ENCODE peak calls at places on chromosome 1, in ten cellular contexts. J, V, X, O, W, L, F, Z, D and M are unnamed samples.

GRCh38 chr1:34987018-34987417 is 1.9 kb upstream of the TMEM35B start:
- DNase-seq in J (no peak), V (no peak), X (no peak), O (peak; percentile 40), W (no peak), L (no peak), F (no peak), Z (no peak), D (no peak), M (no peak)

GRCh38 chr1:6303397-6304012 is 42.6 kb upstream of the GPR153 start:
- DNase-seq in J (no peak), V (no peak), X (no peak), O (no peak), W (no peak), L (no peak), F (no peak), Z (no peak), D (no peak), M (no peak)

GRCh38 chr1:13730751-13731482 is 30.9 kb downstream of the PRDM2 start:
- DNase-seq in J (no peak), V (peak; percentile 89), X (no peak), O (peak; percentile 29), W (peak; percentile 54), L (no peak), F (peak; percentile 72), Z (peak; percentile 61), D (no peak), M (no peak)

GRCh38 chr1:184802739-184803492 is 48.3 kb upstream of the EDEM3 start:
- DNase-seq in J (no peak), V (no peak), X (no peak), O (no peak), W (no peak), L (no peak), F (no peak), Z (no peak), D (no peak), M (no peak)

GRCh38 chr1:185739967-185740366 is 5.8 kb downstream of the HMCN1 start:
- DNase-seq in J (no peak), V (no peak), X (no peak), O (no peak), W (no peak), L (no peak), F (no peak), Z (no peak), D (no peak), M (no peak)

GRCh38 chr1:216032977-216033376 is 390.3 kb downstream of the USH2A start:
- DNase-seq in J (no peak), V (no peak), X (no peak), O (peak; percentile 10), W (no peak), L (no peak), F (no peak), Z (no peak), D (no peak), M (no peak)

GRCh38 chr1:171730052-171730451 is 11.8 kb downstream of the VAMP4 start:
- DNase-seq in J (no peak), V (no peak), X (no peak), O (no peak), W (no peak), L (no peak), F (no peak), Z (no peak), D (no peak), M (no peak)

GRCh38 chr1:226827458-226827857 is 43.0 kb upstream of the PSEN2 start:
- DNase-seq in J (no peak), V (no peak), X (no peak), O (peak; percentile 69), W (peak; percentile 81), L (peak; percentile 16), F (no peak), Z (no peak), D (no peak), M (no peak)

GRCh38 chr1:18546026-18546425 is 65.3 kb downstream of the KLHDC7A start:
- DNase-seq in J (no peak), V (no peak), X (no peak), O (no peak), W (no peak), L (no peak), F (no peak), Z (no peak), D (no peak), M (no peak)

GRCh38 chr1:15062479-15063099 is 91.0 kb upstream of the TMEM51 start:
- DNase-seq in J (no peak), V (no peak), X (no peak), O (no peak), W (no peak), L (no peak), F (no peak), Z (no peak), D (no peak), M (no peak)

GRCh38 chr1:68819190-68819829 is 322.4 kb upstream of the DEPDC1 start:
- DNase-seq in J (no peak), V (no peak), X (no peak), O (peak; percentile 7), W (no peak), L (peak; percentile 40), F (peak; percentile 5), Z (no peak), D (no peak), M (peak; percentile 78)

GRCh38 chr1:4924356-4924755 is 269.9 kb downstream of the AJAP1 start:
- DNase-seq in J (no peak), V (no peak), X (no peak), O (no peak), W (no peak), L (no peak), F (no peak), Z (no peak), D (no peak), M (no peak)

GRCh38 chr1:220094016-220094911 is at the start of gene IARS2:
- DNase-seq in J (peak; percentile 88), V (peak; percentile 89), X (peak; percentile 92), O (peak; percentile 98), W (peak; percentile 94), L (peak; percentile 90), F (peak; percentile 79), Z (peak; percentile 87), D (peak; percentile 54), M (peak; percentile 65)

GRCh38 chr1:60527567-60527966 is 454.0 kb upstream of the C1orf87 start:
- DNase-seq in J (no peak), V (no peak), X (no peak), O (no peak), W (no peak), L (no peak), F (no peak), Z (no peak), D (no peak), M (no peak)

GRCh38 chr1:231857609-231858008 is 231.0 kb downstream of the DISC1 start:
- DNase-seq in J (no peak), V (no peak), X (no peak), O (no peak), W (no peak), L (no peak), F (no peak), Z (no peak), D (no peak), M (no peak)

GRCh38 chr1:227774721-227775665 is 39.8 kb downstream of the SNAP47 start:
- DNase-seq in J (no peak), V (no peak), X (no peak), O (peak; percentile 66), W (peak; percentile 34), L (peak; percentile 49), F (no peak), Z (no peak), D (no peak), M (no peak)

GRCh38 chr1:203327684-203328457 is 22.6 kb downstream of the BTG2 start:
- DNase-seq in J (no peak), V (peak; percentile 91), X (no peak), O (peak; percentile 76), W (no peak), L (peak; percentile 69), F (peak; percentile 75), Z (no peak), D (no peak), M (no peak)

GRCh38 chr1:233114860-233115259 is 164.4 kb downstream of the NTPCR start:
- DNase-seq in J (no peak), V (no peak), X (no peak), O (no peak), W (no peak), L (no peak), F (no peak), Z (no peak), D (no peak), M (no peak)

GRCh38 chr1:212526111-212526491 is 82.5 kb upstream of the ATF3 start:
- DNase-seq in J (no peak), V (no peak), X (no peak), O (no peak), W (no peak), L (no peak), F (no peak), Z (no peak), D (no peak), M (no peak)

GRCh38 chr1:53246261-53247134 is 8.2 kb upstream of the MAGOH start:
- DNase-seq in J (no peak), V (no peak), X (no peak), O (peak; percentile 67), W (no peak), L (no peak), F (no peak), Z (no peak), D (no peak), M (no peak)

GRCh38 chr1:73839922-73840321 is 358.1 kb downstream of the LRRIQ3 start:
- DNase-seq in J (no peak), V (no peak), X (no peak), O (no peak), W (no peak), L (peak; percentile 10), F (no peak), Z (no peak), D (no peak), M (no peak)

GRCh38 chr1:231165371-231165770 is 3.5 kb downstream of the TRIM67 start:
- DNase-seq in J (no peak), V (no peak), X (no peak), O (no peak), W (no peak), L (peak; percentile 28), F (peak; percentile 62), Z (no peak), D (no peak), M (no peak)

GRCh38 chr1:86352096-86352495 is 44.0 kb downstream of the ODF2L start:
- DNase-seq in J (no peak), V (no peak), X (no peak), O (peak; percentile 30), W (no peak), L (peak; percentile 40), F (no peak), Z (no peak), D (no peak), M (no peak)

GRCh38 chr1:20551945-20552727 is at the start of gene FAM43B:
- DNase-seq in J (peak; percentile 96), V (no peak), X (peak; percentile 63), O (peak; percentile 66), W (peak; percentile 83), L (peak; percentile 74), F (peak; percentile 88), Z (no peak), D (no peak), M (no peak)

GRCh38 chr1:35605882-35606182 is 32.7 kb downstream of the TFAP2E start:
- DNase-seq in J (no peak), V (no peak), X (no peak), O (peak; percentile 69), W (no peak), L (peak; percentile 27), F (no peak), Z (no peak), D (no peak), M (no peak)

GRCh38 chr1:151159373-151159772 is 2.9 kb downstream of the TNFAIP8L2 start:
- DNase-seq in J (no peak), V (no peak), X (no peak), O (no peak), W (no peak), L (no peak), F (no peak), Z (no peak), D (no peak), M (no peak)